ENCODE peak calls at places on chromosomes 3 and 15, in five cellular contexts. B is NCI-H1694; V is adipocyte; F is activated CD4-positive, alpha-beta memory T cell treated with anti-CD3 and anti-CD28 coated beads, Interleukin-2, amount 10 ng/mL, durations not matched to agents 7 days and 5 days; Q is stimulated activated CD4-positive, alpha-beta T cell treated with anti-CD3 and anti-CD28 coated beads, Interleukin-4, amount 100 ng/mL, for 1 hour. C is an unnamed sample.

GRCh38 chr3:138114431-138114918 is 933 bp downstream of the DZIP1L start:
- DNase-seq in B (no peak), V (peak), F (no peak), Q (no peak), C (no peak)

GRCh38 chr3:196341142-196341541 is 3.0 kb upstream of the TM4SF19 start:
- DNase-seq in B (no peak), V (peak), F (no peak), Q (no peak), C (no peak)

GRCh38 chr3:46702246-46703012 is 1.2 kb downstream of the TMIE start:
- DNase-seq in B (no peak), V (no peak), F (no peak), Q (no peak), C (no peak)

GRCh38 chr15:85624241-85624855 is 170.4 kb downstream of the KLHL25 start:
- DNase-seq in B (no peak), V (peak), F (peak), Q (no peak), C (no peak)

GRCh38 chr3:126081618-126082333 is 2.1 kb downstream of the SLC41A3 start:
- DNase-seq in B (no peak), V (peak), F (no peak), Q (no peak), C (no peak)

GRCh38 chr15:66702035-66702769 is at the start of gene SMAD6:
- DNase-seq in B (peak), V (peak), F (peak), Q (peak), C (peak)

GRCh38 chr3:14331273-14331672 is 71.1 kb upstream of the SLC6A6 start:
- DNase-seq in B (no peak), V (no peak), F (no peak), Q (no peak), C (no peak)

GRCh38 chr15:38354321-38354929 is 99.5 kb upstream of the FAM98B start:
- DNase-seq in B (peak), V (peak), F (peak), Q (peak), C (peak)

GRCh38 chr15:48984811-48985352 is 21.2 kb upstream of the SHC4 start:
- DNase-seq in B (no peak), V (peak), F (no peak), Q (no peak), C (no peak)

GRCh38 chr3:50189989-50190388 is 1.4 kb upstream of the GNAT1 start:
- DNase-seq in B (no peak), V (no peak), F (no peak), Q (no peak), C (no peak)

GRCh38 chr3:122025296-122025695 is 3.2 kb upstream of the ILDR1 start:
- DNase-seq in B (no peak), V (no peak), F (no peak), Q (no peak), C (no peak)

GRCh38 chr3:45948409-45948808 is 5.1 kb downstream of the CXCR6 start:
- DNase-seq in B (no peak), V (peak), F (no peak), Q (no peak), C (no peak)

GRCh38 chr3:194296448-194296831 is 54.7 kb downstream of the CPN2 start:
- DNase-seq in B (no peak), V (peak), F (no peak), Q (no peak), C (no peak)

GRCh38 chr3:149197669-149198068 is 24.0 kb downstream of the CP start:
- DNase-seq in B (no peak), V (no peak), F (no peak), Q (no peak), C (no peak)

GRCh38 chr3:187136936-187137335 is 2.4 kb downstream of the RPL39L start:
- DNase-seq in B (no peak), V (peak), F (no peak), Q (no peak), C (no peak)

GRCh38 chr3:140023616-140024530 is 88.9 kb downstream of the CLSTN2 start:
- DNase-seq in B (peak), V (no peak), F (no peak), Q (no peak), C (peak)

GRCh38 chr3:144566320-144566719 is 594.7 kb downstream of the DIPK2A start:
- DNase-seq in B (no peak), V (no peak), F (no peak), Q (no peak), C (no peak)

GRCh38 chr3:15861163-15861562 is 63.4 kb upstream of the ANKRD28 start:
- DNase-seq in B (no peak), V (no peak), F (no peak), Q (no peak), C (no peak)

GRCh38 chr3:133676336-133677118 is 14.8 kb upstream of the TOPBP1 start:
- DNase-seq in B (no peak), V (no peak), F (no peak), Q (no peak), C (no peak)

GRCh38 chr3:120144267-120144666 is 50.0 kb upstream of the GSK3B start:
- DNase-seq in B (no peak), V (peak), F (no peak), Q (no peak), C (no peak)

GRCh38 chr3:15380980-15381890 is 46.1 kb downstream of the METTL6 start:
- DNase-seq in B (no peak), V (no peak), F (no peak), Q (no peak), C (no peak)

GRCh38 chr3:77147836-77148578 is 108.1 kb downstream of the ROBO2 start:
- DNase-seq in B (no peak), V (no peak), F (no peak), Q (no peak), C (peak)

GRCh38 chr3:14725564-14726420 is 50.9 kb downstream of the C3orf20 start:
- DNase-seq in B (no peak), V (peak), F (no peak), Q (no peak), C (no peak)

GRCh38 chr15:40340740-40341400 is at the start of gene CCDC9B:
- DNase-seq in B (peak), V (peak), F (no peak), Q (no peak), C (peak)

GRCh38 chr3:106379251-106379750 is 510.5 kb upstream of the CBLB start:
- DNase-seq in B (no peak), V (no peak), F (no peak), Q (no peak), C (no peak)